ENCODE peak calls at places on chromosomes 13 and 19, in nine cellular contexts. One of them, this sample, is unnamed.

GRCh38 chr19:33404506-33404905 is 31.0 kb downstream of the CEBPG start:
- DNase-seq in activated naive CD4-positive, alpha-beta T cell treated with anti-CD3 and anti-CD28 coated beads, Interleukin-2, amount 10 ng/mL, durations not matched to agents 7 days and 5 days: no peak
- DNase-seq in neural progenitor cell: no peak
- DNase-seq in stimulated activated CD4-positive, alpha-beta T cell treated with anti-CD3 and anti-CD28 coated beads, TNF-alpha, amount 100 ng/mL, for 48 hours: no peak
- DNase-seq in AG10803: no peak
- DNase-seq in NCI-H2107: no peak
- DNase-seq in fibroblast of lung: no peak
- DNase-seq in activated T-helper 1 cell treated with anti-CD3 and anti-CD28 coated beads, Interleukin-12 subunit alpha, Interleukin-12 subunit beta, Interleukin-2, Interleukin-4 antibody, amounts not matched to agents 30 ng/mL and 10 ng/mL and 1 ng/mL, durations not matched to agents 14 hours and 24 hours and 36 hours: no peak
- DNase-seq in T follicular helper cell: no peak
- DNase-seq in this sample: no peak

GRCh38 chr19:9054768-9055167 is 32.1 kb upstream of the OR1M1 start:
- DNase-seq in fibroblast of lung: no peak
- DNase-seq in T follicular helper cell: no peak
- DNase-seq in activated naive CD4-positive, alpha-beta T cell treated with anti-CD3 and anti-CD28 coated beads, Interleukin-2, amount 10 ng/mL, durations not matched to agents 7 days and 5 days: no peak
- DNase-seq in AG10803: no peak
- DNase-seq in NCI-H2107: no peak
- DNase-seq in stimulated activated CD4-positive, alpha-beta T cell treated with anti-CD3 and anti-CD28 coated beads, TNF-alpha, amount 100 ng/mL, for 48 hours: no peak
- DNase-seq in activated T-helper 1 cell treated with anti-CD3 and anti-CD28 coated beads, Interleukin-12 subunit alpha, Interleukin-12 subunit beta, Interleukin-2, Interleukin-4 antibody, amounts not matched to agents 30 ng/mL and 10 ng/mL and 1 ng/mL, durations not matched to agents 14 hours and 24 hours and 36 hours: no peak
- DNase-seq in neural progenitor cell: peak
- DNase-seq in this sample: no peak

GRCh38 chr19:40807147-40808020 is 8.4 kb downstream of the EGLN2 start:
- DNase-seq in activated naive CD4-positive, alpha-beta T cell treated with anti-CD3 and anti-CD28 coated beads, Interleukin-2, amount 10 ng/mL, durations not matched to agents 7 days and 5 days: no peak
- DNase-seq in activated T-helper 1 cell treated with anti-CD3 and anti-CD28 coated beads, Interleukin-12 subunit alpha, Interleukin-12 subunit beta, Interleukin-2, Interleukin-4 antibody, amounts not matched to agents 30 ng/mL and 10 ng/mL and 1 ng/mL, durations not matched to agents 14 hours and 24 hours and 36 hours: no peak
- DNase-seq in stimulated activated CD4-positive, alpha-beta T cell treated with anti-CD3 and anti-CD28 coated beads, TNF-alpha, amount 100 ng/mL, for 48 hours: no peak
- DNase-seq in T follicular helper cell: no peak
- DNase-seq in NCI-H2107: no peak
- DNase-seq in neural progenitor cell: peak
- DNase-seq in AG10803: no peak
- DNase-seq in fibroblast of lung: no peak
- DNase-seq in this sample: no peak

GRCh38 chr13:103762523-103762922 is 696.3 kb upstream of the SLC10A2 start:
- DNase-seq in T follicular helper cell: no peak
- DNase-seq in NCI-H2107: no peak
- DNase-seq in neural progenitor cell: no peak
- DNase-seq in stimulated activated CD4-positive, alpha-beta T cell treated with anti-CD3 and anti-CD28 coated beads, TNF-alpha, amount 100 ng/mL, for 48 hours: no peak
- DNase-seq in activated T-helper 1 cell treated with anti-CD3 and anti-CD28 coated beads, Interleukin-12 subunit alpha, Interleukin-12 subunit beta, Interleukin-2, Interleukin-4 antibody, amounts not matched to agents 30 ng/mL and 10 ng/mL and 1 ng/mL, durations not matched to agents 14 hours and 24 hours and 36 hours: no peak
- DNase-seq in activated naive CD4-positive, alpha-beta T cell treated with anti-CD3 and anti-CD28 coated beads, Interleukin-2, amount 10 ng/mL, durations not matched to agents 7 days and 5 days: no peak
- DNase-seq in AG10803: no peak
- DNase-seq in fibroblast of lung: no peak
- DNase-seq in this sample: no peak

GRCh38 chr13:48333976-48334375 is 30.4 kb downstream of the RB1 start:
- DNase-seq in stimulated activated CD4-positive, alpha-beta T cell treated with anti-CD3 and anti-CD28 coated beads, TNF-alpha, amount 100 ng/mL, for 48 hours: no peak
- DNase-seq in AG10803: peak
- DNase-seq in activated T-helper 1 cell treated with anti-CD3 and anti-CD28 coated beads, Interleukin-12 subunit alpha, Interleukin-12 subunit beta, Interleukin-2, Interleukin-4 antibody, amounts not matched to agents 30 ng/mL and 10 ng/mL and 1 ng/mL, durations not matched to agents 14 hours and 24 hours and 36 hours: no peak
- DNase-seq in NCI-H2107: no peak
- DNase-seq in T follicular helper cell: no peak
- DNase-seq in activated naive CD4-positive, alpha-beta T cell treated with anti-CD3 and anti-CD28 coated beads, Interleukin-2, amount 10 ng/mL, durations not matched to agents 7 days and 5 days: no peak
- DNase-seq in neural progenitor cell: no peak
- DNase-seq in fibroblast of lung: no peak
- DNase-seq in this sample: no peak

GRCh38 chr13:23620613-23621315 is 50.6 kb downstream of the TNFRSF19 start:
- DNase-seq in neural progenitor cell: no peak
- DNase-seq in stimulated activated CD4-positive, alpha-beta T cell treated with anti-CD3 and anti-CD28 coated beads, TNF-alpha, amount 100 ng/mL, for 48 hours: no peak
- DNase-seq in activated naive CD4-positive, alpha-beta T cell treated with anti-CD3 and anti-CD28 coated beads, Interleukin-2, amount 10 ng/mL, durations not matched to agents 7 days and 5 days: no peak
- DNase-seq in activated T-helper 1 cell treated with anti-CD3 and anti-CD28 coated beads, Interleukin-12 subunit alpha, Interleukin-12 subunit beta, Interleukin-2, Interleukin-4 antibody, amounts not matched to agents 30 ng/mL and 10 ng/mL and 1 ng/mL, durations not matched to agents 14 hours and 24 hours and 36 hours: no peak
- DNase-seq in NCI-H2107: no peak
- DNase-seq in fibroblast of lung: no peak
- DNase-seq in T follicular helper cell: no peak
- DNase-seq in AG10803: no peak
- DNase-seq in this sample: no peak

GRCh38 chr13:43087960-43088580 is 64.7 kb downstream of the DNAJC15 start:
- DNase-seq in T follicular helper cell: no peak
- DNase-seq in neural progenitor cell: no peak
- DNase-seq in activated T-helper 1 cell treated with anti-CD3 and anti-CD28 coated beads, Interleukin-12 subunit alpha, Interleukin-12 subunit beta, Interleukin-2, Interleukin-4 antibody, amounts not matched to agents 30 ng/mL and 10 ng/mL and 1 ng/mL, durations not matched to agents 14 hours and 24 hours and 36 hours: no peak
- DNase-seq in AG10803: peak
- DNase-seq in stimulated activated CD4-positive, alpha-beta T cell treated with anti-CD3 and anti-CD28 coated beads, TNF-alpha, amount 100 ng/mL, for 48 hours: no peak
- DNase-seq in activated naive CD4-positive, alpha-beta T cell treated with anti-CD3 and anti-CD28 coated beads, Interleukin-2, amount 10 ng/mL, durations not matched to agents 7 days and 5 days: no peak
- DNase-seq in fibroblast of lung: peak
- DNase-seq in NCI-H2107: no peak
- DNase-seq in this sample: no peak

GRCh38 chr13:29758591-29759114 is 91.8 kb downstream of the UBL3 start:
- DNase-seq in T follicular helper cell: peak
- DNase-seq in stimulated activated CD4-positive, alpha-beta T cell treated with anti-CD3 and anti-CD28 coated beads, TNF-alpha, amount 100 ng/mL, for 48 hours: peak
- DNase-seq in activated naive CD4-positive, alpha-beta T cell treated with anti-CD3 and anti-CD28 coated beads, Interleukin-2, amount 10 ng/mL, durations not matched to agents 7 days and 5 days: peak
- DNase-seq in neural progenitor cell: no peak
- DNase-seq in AG10803: no peak
- DNase-seq in NCI-H2107: no peak
- DNase-seq in activated T-helper 1 cell treated with anti-CD3 and anti-CD28 coated beads, Interleukin-12 subunit alpha, Interleukin-12 subunit beta, Interleukin-2, Interleukin-4 antibody, amounts not matched to agents 30 ng/mL and 10 ng/mL and 1 ng/mL, durations not matched to agents 14 hours and 24 hours and 36 hours: peak
- DNase-seq in fibroblast of lung: no peak
- DNase-seq in this sample: peak

GRCh38 chr19:58397533-58398037 is 2.1 kb downstream of the RNF225 start:
- DNase-seq in stimulated activated CD4-positive, alpha-beta T cell treated with anti-CD3 and anti-CD28 coated beads, TNF-alpha, amount 100 ng/mL, for 48 hours: no peak
- DNase-seq in T follicular helper cell: no peak
- DNase-seq in AG10803: no peak
- DNase-seq in NCI-H2107: no peak
- DNase-seq in activated naive CD4-positive, alpha-beta T cell treated with anti-CD3 and anti-CD28 coated beads, Interleukin-2, amount 10 ng/mL, durations not matched to agents 7 days and 5 days: no peak
- DNase-seq in neural progenitor cell: no peak
- DNase-seq in fibroblast of lung: no peak
- DNase-seq in activated T-helper 1 cell treated with anti-CD3 and anti-CD28 coated beads, Interleukin-12 subunit alpha, Interleukin-12 subunit beta, Interleukin-2, Interleukin-4 antibody, amounts not matched to agents 30 ng/mL and 10 ng/mL and 1 ng/mL, durations not matched to agents 14 hours and 24 hours and 36 hours: no peak
- DNase-seq in this sample: no peak

GRCh38 chr13:77022341-77022740 is 4.6 kb downstream of the FBXL3 start:
- DNase-seq in T follicular helper cell: no peak
- DNase-seq in NCI-H2107: no peak
- DNase-seq in fibroblast of lung: no peak
- DNase-seq in neural progenitor cell: no peak
- DNase-seq in activated T-helper 1 cell treated with anti-CD3 and anti-CD28 coated beads, Interleukin-12 subunit alpha, Interleukin-12 subunit beta, Interleukin-2, Interleukin-4 antibody, amounts not matched to agents 30 ng/mL and 10 ng/mL and 1 ng/mL, durations not matched to agents 14 hours and 24 hours and 36 hours: no peak
- DNase-seq in activated naive CD4-positive, alpha-beta T cell treated with anti-CD3 and anti-CD28 coated beads, Interleukin-2, amount 10 ng/mL, durations not matched to agents 7 days and 5 days: no peak
- DNase-seq in AG10803: peak
- DNase-seq in stimulated activated CD4-positive, alpha-beta T cell treated with anti-CD3 and anti-CD28 coated beads, TNF-alpha, amount 100 ng/mL, for 48 hours: no peak
- DNase-seq in this sample: no peak

GRCh38 chr19:50269653-50270052 is 59.5 kb downstream of the KCNC3 start:
- DNase-seq in fibroblast of lung: no peak
- DNase-seq in NCI-H2107: no peak
- DNase-seq in activated T-helper 1 cell treated with anti-CD3 and anti-CD28 coated beads, Interleukin-12 subunit alpha, Interleukin-12 subunit beta, Interleukin-2, Interleukin-4 antibody, amounts not matched to agents 30 ng/mL and 10 ng/mL and 1 ng/mL, durations not matched to agents 14 hours and 24 hours and 36 hours: no peak
- DNase-seq in activated naive CD4-positive, alpha-beta T cell treated with anti-CD3 and anti-CD28 coated beads, Interleukin-2, amount 10 ng/mL, durations not matched to agents 7 days and 5 days: no peak
- DNase-seq in neural progenitor cell: no peak
- DNase-seq in stimulated activated CD4-positive, alpha-beta T cell treated with anti-CD3 and anti-CD28 coated beads, TNF-alpha, amount 100 ng/mL, for 48 hours: no peak
- DNase-seq in AG10803: no peak
- DNase-seq in T follicular helper cell: no peak
- DNase-seq in this sample: no peak

GRCh38 chr13:36795463-36795862 is 23.6 kb upstream of the RFXAP start:
- DNase-seq in neural progenitor cell: no peak
- DNase-seq in AG10803: no peak
- DNase-seq in NCI-H2107: no peak
- DNase-seq in stimulated activated CD4-positive, alpha-beta T cell treated with anti-CD3 and anti-CD28 coated beads, TNF-alpha, amount 100 ng/mL, for 48 hours: no peak
- DNase-seq in activated naive CD4-positive, alpha-beta T cell treated with anti-CD3 and anti-CD28 coated beads, Interleukin-2, amount 10 ng/mL, durations not matched to agents 7 days and 5 days: no peak
- DNase-seq in activated T-helper 1 cell treated with anti-CD3 and anti-CD28 coated beads, Interleukin-12 subunit alpha, Interleukin-12 subunit beta, Interleukin-2, Interleukin-4 antibody, amounts not matched to agents 30 ng/mL and 10 ng/mL and 1 ng/mL, durations not matched to agents 14 hours and 24 hours and 36 hours: no peak
- DNase-seq in T follicular helper cell: no peak
- DNase-seq in fibroblast of lung: no peak
- DNase-seq in this sample: no peak

GRCh38 chr19:2491130-2491801 is 15.3 kb downstream of the GADD45B start:
- DNase-seq in AG10803: peak
- DNase-seq in NCI-H2107: no peak
- DNase-seq in activated T-helper 1 cell treated with anti-CD3 and anti-CD28 coated beads, Interleukin-12 subunit alpha, Interleukin-12 subunit beta, Interleukin-2, Interleukin-4 antibody, amounts not matched to agents 30 ng/mL and 10 ng/mL and 1 ng/mL, durations not matched to agents 14 hours and 24 hours and 36 hours: no peak
- DNase-seq in fibroblast of lung: peak
- DNase-seq in stimulated activated CD4-positive, alpha-beta T cell treated with anti-CD3 and anti-CD28 coated beads, TNF-alpha, amount 100 ng/mL, for 48 hours: no peak
- DNase-seq in neural progenitor cell: no peak
- DNase-seq in activated naive CD4-positive, alpha-beta T cell treated with anti-CD3 and anti-CD28 coated beads, Interleukin-2, amount 10 ng/mL, durations not matched to agents 7 days and 5 days: no peak
- DNase-seq in T follicular helper cell: no peak
- DNase-seq in this sample: no peak

GRCh38 chr19:16320987-16321386 is 3.6 kb upstream of the KLF2 start:
- DNase-seq in AG10803: no peak
- DNase-seq in fibroblast of lung: no peak
- DNase-seq in activated T-helper 1 cell treated with anti-CD3 and anti-CD28 coated beads, Interleukin-12 subunit alpha, Interleukin-12 subunit beta, Interleukin-2, Interleukin-4 antibody, amounts not matched to agents 30 ng/mL and 10 ng/mL and 1 ng/mL, durations not matched to agents 14 hours and 24 hours and 36 hours: no peak
- DNase-seq in stimulated activated CD4-positive, alpha-beta T cell treated with anti-CD3 and anti-CD28 coated beads, TNF-alpha, amount 100 ng/mL, for 48 hours: no peak
- DNase-seq in neural progenitor cell: no peak
- DNase-seq in activated naive CD4-positive, alpha-beta T cell treated with anti-CD3 and anti-CD28 coated beads, Interleukin-2, amount 10 ng/mL, durations not matched to agents 7 days and 5 days: no peak
- DNase-seq in T follicular helper cell: no peak
- DNase-seq in NCI-H2107: no peak
- DNase-seq in this sample: no peak

GRCh38 chr13:30998548-30999140 is 66.2 kb downstream of the TEX26 start:
- DNase-seq in neural progenitor cell: peak
- DNase-seq in activated T-helper 1 cell treated with anti-CD3 and anti-CD28 coated beads, Interleukin-12 subunit alpha, Interleukin-12 subunit beta, Interleukin-2, Interleukin-4 antibody, amounts not matched to agents 30 ng/mL and 10 ng/mL and 1 ng/mL, durations not matched to agents 14 hours and 24 hours and 36 hours: no peak
- DNase-seq in NCI-H2107: no peak
- DNase-seq in fibroblast of lung: peak
- DNase-seq in AG10803: peak
- DNase-seq in stimulated activated CD4-positive, alpha-beta T cell treated with anti-CD3 and anti-CD28 coated beads, TNF-alpha, amount 100 ng/mL, for 48 hours: no peak
- DNase-seq in activated naive CD4-positive, alpha-beta T cell treated with anti-CD3 and anti-CD28 coated beads, Interleukin-2, amount 10 ng/mL, durations not matched to agents 7 days and 5 days: no peak
- DNase-seq in T follicular helper cell: no peak
- DNase-seq in this sample: no peak

GRCh38 chr13:51928231-51928630 is 66.5 kb downstream of the CCDC70 start:
- DNase-seq in neural progenitor cell: no peak
- DNase-seq in AG10803: no peak
- DNase-seq in NCI-H2107: no peak
- DNase-seq in T follicular helper cell: no peak
- DNase-seq in activated T-helper 1 cell treated with anti-CD3 and anti-CD28 coated beads, Interleukin-12 subunit alpha, Interleukin-12 subunit beta, Interleukin-2, Interleukin-4 antibody, amounts not matched to agents 30 ng/mL and 10 ng/mL and 1 ng/mL, durations not matched to agents 14 hours and 24 hours and 36 hours: no peak
- DNase-seq in activated naive CD4-positive, alpha-beta T cell treated with anti-CD3 and anti-CD28 coated beads, Interleukin-2, amount 10 ng/mL, durations not matched to agents 7 days and 5 days: no peak
- DNase-seq in fibroblast of lung: no peak
- DNase-seq in stimulated activated CD4-positive, alpha-beta T cell treated with anti-CD3 and anti-CD28 coated beads, TNF-alpha, amount 100 ng/mL, for 48 hours: no peak
- DNase-seq in this sample: no peak

GRCh38 chr13:96238861-96239260 is 149.0 kb downstream of the HS6ST3 start:
- DNase-seq in neural progenitor cell: no peak
- DNase-seq in activated naive CD4-positive, alpha-beta T cell treated with anti-CD3 and anti-CD28 coated beads, Interleukin-2, amount 10 ng/mL, durations not matched to agents 7 days and 5 days: no peak
- DNase-seq in NCI-H2107: no peak
- DNase-seq in fibroblast of lung: no peak
- DNase-seq in AG10803: no peak
- DNase-seq in T follicular helper cell: no peak
- DNase-seq in stimulated activated CD4-positive, alpha-beta T cell treated with anti-CD3 and anti-CD28 coated beads, TNF-alpha, amount 100 ng/mL, for 48 hours: no peak
- DNase-seq in activated T-helper 1 cell treated with anti-CD3 and anti-CD28 coated beads, Interleukin-12 subunit alpha, Interleukin-12 subunit beta, Interleukin-2, Interleukin-4 antibody, amounts not matched to agents 30 ng/mL and 10 ng/mL and 1 ng/mL, durations not matched to agents 14 hours and 24 hours and 36 hours: no peak
- DNase-seq in this sample: no peak

GRCh38 chr19:17259118-17259780 is 5.3 kb downstream of the USHBP1 start:
- DNase-seq in stimulated activated CD4-positive, alpha-beta T cell treated with anti-CD3 and anti-CD28 coated beads, TNF-alpha, amount 100 ng/mL, for 48 hours: no peak
- DNase-seq in T follicular helper cell: no peak
- DNase-seq in AG10803: no peak
- DNase-seq in neural progenitor cell: no peak
- DNase-seq in fibroblast of lung: no peak
- DNase-seq in NCI-H2107: no peak
- DNase-seq in activated naive CD4-positive, alpha-beta T cell treated with anti-CD3 and anti-CD28 coated beads, Interleukin-2, amount 10 ng/mL, durations not matched to agents 7 days and 5 days: no peak
- DNase-seq in activated T-helper 1 cell treated with anti-CD3 and anti-CD28 coated beads, Interleukin-12 subunit alpha, Interleukin-12 subunit beta, Interleukin-2, Interleukin-4 antibody, amounts not matched to agents 30 ng/mL and 10 ng/mL and 1 ng/mL, durations not matched to agents 14 hours and 24 hours and 36 hours: no peak
- DNase-seq in this sample: no peak

GRCh38 chr13:113854238-113855011 is 9.5 kb downstream of the GAS6 start:
- DNase-seq in T follicular helper cell: no peak
- DNase-seq in NCI-H2107: no peak
- DNase-seq in activated naive CD4-positive, alpha-beta T cell treated with anti-CD3 and anti-CD28 coated beads, Interleukin-2, amount 10 ng/mL, durations not matched to agents 7 days and 5 days: peak
- DNase-seq in neural progenitor cell: no peak
- DNase-seq in stimulated activated CD4-positive, alpha-beta T cell treated with anti-CD3 and anti-CD28 coated beads, TNF-alpha, amount 100 ng/mL, for 48 hours: no peak
- DNase-seq in AG10803: peak
- DNase-seq in fibroblast of lung: peak
- DNase-seq in activated T-helper 1 cell treated with anti-CD3 and anti-CD28 coated beads, Interleukin-12 subunit alpha, Interleukin-12 subunit beta, Interleukin-2, Interleukin-4 antibody, amounts not matched to agents 30 ng/mL and 10 ng/mL and 1 ng/mL, durations not matched to agents 14 hours and 24 hours and 36 hours: no peak
- DNase-seq in this sample: no peak

GRCh38 chr19:12200020-12200419 is 37.1 kb downstream of the ZNF136 start:
- DNase-seq in neural progenitor cell: no peak
- DNase-seq in activated naive CD4-positive, alpha-beta T cell treated with anti-CD3 and anti-CD28 coated beads, Interleukin-2, amount 10 ng/mL, durations not matched to agents 7 days and 5 days: no peak
- DNase-seq in AG10803: peak
- DNase-seq in NCI-H2107: no peak
- DNase-seq in stimulated activated CD4-positive, alpha-beta T cell treated with anti-CD3 and anti-CD28 coated beads, TNF-alpha, amount 100 ng/mL, for 48 hours: no peak
- DNase-seq in T follicular helper cell: no peak
- DNase-seq in fibroblast of lung: no peak
- DNase-seq in activated T-helper 1 cell treated with anti-CD3 and anti-CD28 coated beads, Interleukin-12 subunit alpha, Interleukin-12 subunit beta, Interleukin-2, Interleukin-4 antibody, amounts not matched to agents 30 ng/mL and 10 ng/mL and 1 ng/mL, durations not matched to agents 14 hours and 24 hours and 36 hours: no peak
- DNase-seq in this sample: no peak

GRCh38 chr13:106738279-106738678 is 170.3 kb upstream of the ARGLU1 start:
- DNase-seq in activated T-helper 1 cell treated with anti-CD3 and anti-CD28 coated beads, Interleukin-12 subunit alpha, Interleukin-12 subunit beta, Interleukin-2, Interleukin-4 antibody, amounts not matched to agents 30 ng/mL and 10 ng/mL and 1 ng/mL, durations not matched to agents 14 hours and 24 hours and 36 hours: no peak
- DNase-seq in T follicular helper cell: no peak
- DNase-seq in NCI-H2107: no peak
- DNase-seq in stimulated activated CD4-positive, alpha-beta T cell treated with anti-CD3 and anti-CD28 coated beads, TNF-alpha, amount 100 ng/mL, for 48 hours: no peak
- DNase-seq in neural progenitor cell: peak
- DNase-seq in AG10803: no peak
- DNase-seq in fibroblast of lung: no peak
- DNase-seq in activated naive CD4-positive, alpha-beta T cell treated with anti-CD3 and anti-CD28 coated beads, Interleukin-2, amount 10 ng/mL, durations not matched to agents 7 days and 5 days: no peak
- DNase-seq in this sample: no peak

GRCh38 chr19:42095814-42096230 is 19.9 kb downstream of the ZNF574 start:
- DNase-seq in T follicular helper cell: no peak
- DNase-seq in fibroblast of lung: no peak
- DNase-seq in activated T-helper 1 cell treated with anti-CD3 and anti-CD28 coated beads, Interleukin-12 subunit alpha, Interleukin-12 subunit beta, Interleukin-2, Interleukin-4 antibody, amounts not matched to agents 30 ng/mL and 10 ng/mL and 1 ng/mL, durations not matched to agents 14 hours and 24 hours and 36 hours: no peak
- DNase-seq in neural progenitor cell: peak
- DNase-seq in activated naive CD4-positive, alpha-beta T cell treated with anti-CD3 and anti-CD28 coated beads, Interleukin-2, amount 10 ng/mL, durations not matched to agents 7 days and 5 days: no peak
- DNase-seq in stimulated activated CD4-positive, alpha-beta T cell treated with anti-CD3 and anti-CD28 coated beads, TNF-alpha, amount 100 ng/mL, for 48 hours: no peak
- DNase-seq in AG10803: no peak
- DNase-seq in NCI-H2107: no peak
- DNase-seq in this sample: no peak

GRCh38 chr19:50794074-50794777 is 4.0 kb downstream of the ACP4 start:
- DNase-seq in fibroblast of lung: no peak
- DNase-seq in NCI-H2107: no peak
- DNase-seq in T follicular helper cell: no peak
- DNase-seq in neural progenitor cell: no peak
- DNase-seq in activated T-helper 1 cell treated with anti-CD3 and anti-CD28 coated beads, Interleukin-12 subunit alpha, Interleukin-12 subunit beta, Interleukin-2, Interleukin-4 antibody, amounts not matched to agents 30 ng/mL and 10 ng/mL and 1 ng/mL, durations not matched to agents 14 hours and 24 hours and 36 hours: no peak
- DNase-seq in AG10803: no peak
- DNase-seq in stimulated activated CD4-positive, alpha-beta T cell treated with anti-CD3 and anti-CD28 coated beads, TNF-alpha, amount 100 ng/mL, for 48 hours: no peak
- DNase-seq in activated naive CD4-positive, alpha-beta T cell treated with anti-CD3 and anti-CD28 coated beads, Interleukin-2, amount 10 ng/mL, durations not matched to agents 7 days and 5 days: no peak
- DNase-seq in this sample: no peak

GRCh38 chr13:78636493-78636892 is 22.5 kb downstream of the OBI1 start:
- DNase-seq in AG10803: no peak
- DNase-seq in stimulated activated CD4-positive, alpha-beta T cell treated with anti-CD3 and anti-CD28 coated beads, TNF-alpha, amount 100 ng/mL, for 48 hours: no peak
- DNase-seq in T follicular helper cell: no peak
- DNase-seq in NCI-H2107: no peak
- DNase-seq in neural progenitor cell: no peak
- DNase-seq in activated naive CD4-positive, alpha-beta T cell treated with anti-CD3 and anti-CD28 coated beads, Interleukin-2, amount 10 ng/mL, durations not matched to agents 7 days and 5 days: no peak
- DNase-seq in fibroblast of lung: no peak
- DNase-seq in activated T-helper 1 cell treated with anti-CD3 and anti-CD28 coated beads, Interleukin-12 subunit alpha, Interleukin-12 subunit beta, Interleukin-2, Interleukin-4 antibody, amounts not matched to agents 30 ng/mL and 10 ng/mL and 1 ng/mL, durations not matched to agents 14 hours and 24 hours and 36 hours: no peak
- DNase-seq in this sample: no peak

GRCh38 chr13:98273824-98274786 is 97.0 kb upstream of the RNF113B start:
- DNase-seq in NCI-H2107: peak
- DNase-seq in activated naive CD4-positive, alpha-beta T cell treated with anti-CD3 and anti-CD28 coated beads, Interleukin-2, amount 10 ng/mL, durations not matched to agents 7 days and 5 days: no peak
- DNase-seq in activated T-helper 1 cell treated with anti-CD3 and anti-CD28 coated beads, Interleukin-12 subunit alpha, Interleukin-12 subunit beta, Interleukin-2, Interleukin-4 antibody, amounts not matched to agents 30 ng/mL and 10 ng/mL and 1 ng/mL, durations not matched to agents 14 hours and 24 hours and 36 hours: no peak
- DNase-seq in T follicular helper cell: no peak
- DNase-seq in stimulated activated CD4-positive, alpha-beta T cell treated with anti-CD3 and anti-CD28 coated beads, TNF-alpha, amount 100 ng/mL, for 48 hours: no peak
- DNase-seq in AG10803: no peak
- DNase-seq in neural progenitor cell: peak
- DNase-seq in fibroblast of lung: peak
- DNase-seq in this sample: no peak

This sample was measured in activated CD8-positive, alpha-beta T cell treated with anti-CD3 and anti-CD28 coated beads, Interleukin-2, amount 10 ng/mL, durations not matched to agents 7 days and 5 days.